ENCODE peak calls at places on chromosomes 12 and 14, in seven cellular contexts. Y is omental fat pad, E is fibroblast of lung, K is epithelial cell of esophagus, N is mucosa of descending colon, B is GM06990, H is nephron progenitor cell. L is an unnamed sample.

GRCh38 chr14:69612014-69612758 is 790 bp downstream of the SUSD6 start:
- DNase-seq in Y (no peak), E (peak), K (peak), N (peak), B (peak), H (no peak), L (peak)

GRCh38 chr12:93453633-93454032 is 11.9 kb upstream of the UBE2N start:
- DNase-seq in Y (no peak), E (no peak), K (peak), N (no peak), B (no peak), H (no peak), L (no peak)

GRCh38 chr12:12349711-12350665 is at the start of gene MANSC1:
- DNase-seq in Y (no peak), E (peak), K (peak), N (peak), B (peak), H (peak), L (no peak)

GRCh38 chr12:33357181-33357580 is 82.4 kb downstream of the SYT10 start:
- DNase-seq in Y (no peak), E (no peak), K (peak), N (no peak), B (no peak), H (no peak), L (no peak)

GRCh38 chr12:11707535-11707934 is 58.1 kb downstream of the ETV6 start:
- DNase-seq in Y (no peak), E (no peak), K (peak), N (peak), B (no peak), H (no peak), L (peak)

GRCh38 chr12:80195143-80195726 is 95.9 kb downstream of the OTOGL start:
- DNase-seq in Y (no peak), E (peak), K (peak), N (no peak), B (no peak), H (peak), L (peak)

GRCh38 chr12:23303220-23303619 is 646.2 kb downstream of the SOX5 start:
- DNase-seq in Y (no peak), E (no peak), K (no peak), N (no peak), B (no peak), H (no peak), L (no peak)

GRCh38 chr12:123075591-123076171 is 75.2 kb downstream of the PITPNM2 start:
- DNase-seq in Y (no peak), E (no peak), K (peak), N (no peak), B (peak), H (peak), L (no peak)

GRCh38 chr14:65772901-65773574 is 360.5 kb downstream of the FUT8 start:
- DNase-seq in Y (no peak), E (no peak), K (no peak), N (no peak), B (no peak), H (no peak), L (no peak)

GRCh38 chr12:12726543-12727093 is 9.4 kb downstream of the CDKN1B start:
- DNase-seq in Y (no peak), E (peak), K (peak), N (no peak), B (no peak), H (no peak), L (peak)

GRCh38 chr12:121530600-121531355 is 50.0 kb downstream of the KDM2B start:
- DNase-seq in Y (peak), E (peak), K (peak), N (peak), B (peak), H (no peak), L (peak)

GRCh38 chr14:35959835-35960234 is 133.7 kb downstream of the BRMS1L start:
- DNase-seq in Y (no peak), E (no peak), K (peak), N (no peak), B (no peak), H (no peak), L (peak)

GRCh38 chr14:35965425-35965824 is 139.3 kb downstream of the BRMS1L start:
- DNase-seq in Y (no peak), E (no peak), K (no peak), N (no peak), B (no peak), H (no peak), L (no peak)

GRCh38 chr14:35961697-35962274 is 135.6 kb downstream of the BRMS1L start:
- DNase-seq in Y (no peak), E (no peak), K (no peak), N (no peak), B (no peak), H (no peak), L (no peak)

GRCh38 chr14:35964736-35965135 is 138.6 kb downstream of the BRMS1L start:
- DNase-seq in Y (no peak), E (no peak), K (no peak), N (no peak), B (no peak), H (no peak), L (no peak)

GRCh38 chr14:35963209-35963608 is 137.1 kb downstream of the BRMS1L start:
- DNase-seq in Y (no peak), E (no peak), K (peak), N (no peak), B (no peak), H (no peak), L (peak)
- TF ChIP-seq CTCF in Y (no peak), E (peak), K (peak), N (no peak), B (peak), H (peak), L (peak)

DNA sequence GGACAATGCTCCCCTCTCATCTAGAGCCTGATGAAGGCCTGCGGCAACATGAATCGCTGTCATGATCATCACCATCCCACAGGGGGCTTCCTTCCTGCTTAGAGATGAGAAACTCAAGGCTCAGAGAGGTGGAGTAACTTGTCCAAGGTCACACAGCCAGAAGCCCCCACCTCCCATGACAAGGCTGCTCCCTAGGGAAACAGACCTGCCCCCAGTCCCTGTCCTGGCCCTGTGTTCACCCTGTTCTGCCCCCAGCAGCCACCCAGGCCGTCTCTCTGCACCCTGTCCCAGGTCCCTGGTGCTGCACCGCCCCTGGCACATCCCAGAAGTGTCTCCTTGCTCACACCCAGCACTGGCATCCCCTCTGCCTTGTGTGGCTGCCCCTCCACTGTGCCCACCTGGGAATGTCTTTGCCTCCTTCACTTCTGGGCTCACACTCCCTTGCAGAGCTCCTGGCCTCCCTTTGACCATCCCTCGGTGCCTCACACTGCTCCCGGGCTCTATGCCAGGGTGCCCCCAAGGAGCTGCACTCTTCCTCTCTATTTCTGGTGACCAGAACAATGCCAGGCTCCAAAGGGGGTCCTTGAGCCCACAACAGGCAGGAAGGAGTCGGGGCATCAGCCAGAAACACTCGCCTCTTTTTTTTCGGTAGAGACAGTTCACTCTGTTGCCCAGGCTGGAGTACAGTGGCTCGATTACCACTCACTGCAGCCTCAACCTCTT is 70.5 kb downstream of the BCL11B start:
- DNase-seq in Y (no peak), E (no peak), K (no peak), N (no peak), B (no peak), H (no peak), L (no peak)
- TF ChIP-seq CTCF in Y (no peak), E (no peak), K (no peak), N (no peak), B (no peak), H (no peak), L (no peak)

DNA sequence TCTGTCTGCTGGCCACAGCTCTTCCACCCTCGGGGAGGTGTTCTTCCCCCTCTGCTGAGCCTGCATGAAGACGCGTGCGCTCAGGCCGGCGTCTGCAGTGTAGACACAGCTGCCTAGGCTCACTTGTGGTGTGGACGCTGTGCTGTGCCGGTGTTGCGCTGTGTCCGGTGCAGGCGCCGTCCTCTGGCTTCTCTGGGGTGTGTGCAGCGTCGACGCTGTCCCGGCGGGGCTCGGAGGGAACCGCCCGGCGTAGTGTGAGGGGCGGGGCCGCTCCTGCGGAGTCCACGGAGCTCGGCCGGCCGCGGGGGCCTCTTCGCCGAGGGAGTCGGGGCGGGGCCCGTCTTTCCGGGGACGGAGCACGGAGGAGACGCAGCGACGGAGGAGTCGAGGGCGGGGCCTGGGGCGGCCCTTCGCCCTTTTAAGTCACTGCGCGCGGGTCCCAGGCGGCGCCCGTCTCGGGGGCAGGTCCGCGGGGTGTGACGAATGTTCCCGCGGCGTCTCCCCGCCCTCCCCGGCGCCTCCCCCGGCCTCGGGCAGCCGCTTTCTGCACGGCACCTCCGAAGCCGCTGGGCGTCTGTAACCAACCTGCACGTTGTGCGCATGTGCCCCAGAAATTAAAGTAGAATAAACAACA is 45.2 kb downstream of the NOC4L start:
- DNase-seq in Y (peak), E (peak), K (peak), N (peak), B (peak), H (peak), L (peak)
- TF ChIP-seq CTCF in Y (no peak), E (no peak), K (peak), N (no peak), B (no peak), H (no peak), L (no peak)

GRCh38 chr14:34536951-34537676 is 2.4 kb downstream of the EAPP start:
- DNase-seq in Y (no peak), E (no peak), K (no peak), N (peak), B (no peak), H (no peak), L (no peak)

GRCh38 chr14:34538871-34539406 is 562 bp downstream of the EAPP start:
- DNase-seq in Y (no peak), E (peak), K (no peak), N (no peak), B (no peak), H (no peak), L (no peak)

GRCh38 chr14:34537677-34538009 is 1.9 kb downstream of the EAPP start:
- DNase-seq in Y (no peak), E (no peak), K (no peak), N (peak), B (no peak), H (no peak), L (no peak)

GRCh38 chr14:34539407-34540180 is at the start of gene EAPP:
- DNase-seq in Y (peak), E (peak), K (peak), N (peak), B (peak), H (peak), L (peak)
- TF ChIP-seq CTCF in Y (no peak), E (no peak), K (no peak), N (no peak), B (no peak), H (no peak), L (no peak)

GRCh38 chr12:48717252-48717695 is 767 bp upstream of the CCNT1 start:
- DNase-seq in Y (no peak), E (peak), K (no peak), N (no peak), B (peak), H (no peak), L (peak)

GRCh38 chr12:48712209-48712608 is 4.3 kb downstream of the CCNT1 start:
- DNase-seq in Y (no peak), E (no peak), K (no peak), N (no peak), B (no peak), H (no peak), L (no peak)

GRCh38 chr12:48716168-48716492 is 377 bp downstream of the CCNT1 start:
- DNase-seq in Y (no peak), E (no peak), K (no peak), N (no peak), B (no peak), H (peak), L (no peak)

GRCh38 chr12:48716493-48717251 is at the start of gene CCNT1:
- DNase-seq in Y (peak), E (peak), K (peak), N (peak), B (peak), H (peak), L (peak)
- TF ChIP-seq CTCF in Y (peak), E (peak), K (peak), N (no peak), B (no peak), H (no peak), L (no peak)

GRCh38 chr12:66467932-66468331 is 165.6 kb downstream of the HELB start:
- DNase-seq in Y (no peak), E (no peak), K (peak), N (no peak), B (no peak), H (no peak), L (no peak)
- TF ChIP-seq CTCF in Y (no peak), E (no peak), K (no peak), N (no peak), B (no peak), H (no peak), L (no peak)

GRCh38 chr12:4191149-4191548 is 82.4 kb upstream of the CCND2 start:
- DNase-seq in Y (no peak), E (no peak), K (no peak), N (no peak), B (no peak), H (no peak), L (no peak)
- TF ChIP-seq CTCF in Y (no peak), E (no peak), K (no peak), N (no peak), B (no peak), H (no peak), L (no peak)

GRCh38 chr12:103771466-103771865 is 69.6 kb downstream of the NT5DC3 start:
- DNase-seq in Y (no peak), E (peak), K (peak), N (no peak), B (no peak), H (peak), L (peak)
- TF ChIP-seq CTCF in Y (no peak), E (peak), K (peak), N (no peak), B (peak), H (peak), L (peak)

DNA sequence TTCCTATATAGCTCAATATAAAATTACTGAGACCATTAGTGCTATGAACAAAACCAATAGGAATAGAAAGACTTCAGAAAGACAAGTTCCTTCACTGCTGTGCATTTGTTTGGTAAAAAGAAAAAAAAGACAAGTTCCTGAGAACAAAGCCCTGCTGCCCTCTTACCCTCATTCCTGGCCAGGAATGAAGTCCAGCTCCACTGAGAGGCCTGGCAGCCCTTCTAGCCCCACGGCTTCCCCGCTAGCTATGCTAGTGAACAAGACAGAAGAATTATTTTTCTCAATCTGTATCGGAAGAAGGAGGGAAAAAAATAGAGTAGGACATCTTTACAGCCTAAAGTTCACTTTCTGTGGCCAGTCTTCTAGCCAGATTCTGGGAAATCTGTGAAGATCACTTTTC is 1.6 kb downstream of the MFAP5 start:
- DNase-seq in Y (no peak), E (no peak), K (no peak), N (no peak), B (no peak), H (no peak), L (no peak)
- TF ChIP-seq CTCF in Y (no peak), E (no peak), K (no peak), N (no peak), B (no peak), H (no peak), L (no peak)

L was measured in MCF 10A.